ENCODE peak calls at places on chromosomes 2 and 18, in five cellular contexts. I, Y, N, E and U are unnamed samples.

GRCh38 chr2:651961-652373 is 25.2 kb downstream of the TMEM18 start:
- DNase-seq in I (no peak), N (no peak), Y (no peak), E (no peak), U (peak)

GRCh38 chr2:20501974-20502373 is 55.1 kb downstream of the RHOB start:
- DNase-seq in E (no peak), I (peak), N (peak), Y (no peak), U (no peak)

GRCh38 chr2:71706836-71707235 is 253.5 kb downstream of the DYSF start:
- DNase-seq in E (no peak), Y (no peak), N (no peak), I (no peak), U (no peak)

GRCh38 chr18:79545714-79546113 is 133.9 kb upstream of the CTDP1 start:
- DNase-seq in E (no peak), N (no peak), I (no peak), Y (peak), U (no peak)

GRCh38 chr2:193461431-193461946 is 1266.8 kb upstream of the TMEFF2 start:
- DNase-seq in Y (no peak), I (no peak), N (no peak), E (no peak), U (no peak)

GRCh38 chr2:119657486-119658145 is 21.4 kb upstream of the TMEM177 start:
- DNase-seq in E (no peak), Y (no peak), N (no peak), I (no peak), U (peak)

GRCh38 chr2:8193146-8193545 is 488.7 kb upstream of the ID2 start:
- DNase-seq in Y (no peak), I (no peak), N (no peak), E (no peak), U (no peak)

GRCh38 chr18:27778441-27778840 is 398.5 kb downstream of the CDH2 start:
- DNase-seq in I (no peak), Y (peak), E (no peak), N (no peak), U (no peak)

GRCh38 chr2:129929321-129930290 is 49.9 kb upstream of the RAB6C start:
- DNase-seq in Y (no peak), E (no peak), I (peak), N (peak), U (peak)

GRCh38 chr2:239956818-239957261 is 68.3 kb downstream of the NDUFA10 start:
- DNase-seq in I (no peak), N (no peak), Y (no peak), E (no peak), U (no peak)

GRCh38 chr2:235766206-235766794 is 272.5 kb downstream of the AGAP1 start:
- DNase-seq in I (peak), N (no peak), Y (peak), E (peak), U (peak)

GRCh38 chr2:191302459-191303155 is 57.4 kb downstream of the MYO1B start:
- DNase-seq in E (no peak), I (no peak), N (no peak), Y (peak), U (peak)

GRCh38 chr2:115694651-115695050 is 1252.2 kb downstream of the DPP10 start:
- DNase-seq in I (no peak), E (no peak), N (no peak), Y (no peak), U (no peak)

GRCh38 chr18:5510109-5510846 is 33.5 kb downstream of the EPB41L3 start:
- DNase-seq in N (peak), Y (no peak), I (peak), E (no peak), U (no peak)

GRCh38 chr2:221451836-221452774 is 120.0 kb downstream of the EPHA4 start:
- DNase-seq in I (no peak), N (no peak), E (no peak), Y (no peak), U (no peak)

GRCh38 chr2:201891676-201892075 is 85.3 kb downstream of the CDK15 start:
- DNase-seq in E (no peak), Y (no peak), I (no peak), N (no peak), U (no peak)

GRCh38 chr2:158113896-158114295 is 12.2 kb downstream of the UPP2 start:
- DNase-seq in I (no peak), E (no peak), Y (no peak), N (no peak), U (no peak)

GRCh38 chr2:26612034-26612433 is 29.1 kb downstream of the CIB4 start:
- DNase-seq in Y (no peak), N (no peak), E (peak), I (no peak), U (no peak)

GRCh38 chr2:241813806-241814570 is 5.0 kb downstream of the NEU4 start:
- DNase-seq in Y (no peak), E (no peak), I (no peak), N (no peak), U (no peak)

GRCh38 chr2:21452263-21452662 is 328.5 kb downstream of the TDRD15 start:
- DNase-seq in I (no peak), N (no peak), E (no peak), Y (no peak), U (no peak)

GRCh38 chr18:35653392-35653791 is 71.9 kb downstream of the GALNT1 start:
- DNase-seq in E (no peak), N (no peak), Y (no peak), I (no peak), U (no peak)

GRCh38 chr2:138942466-138942865 is 162.3 kb upstream of the NXPH2 start:
- DNase-seq in Y (no peak), N (no peak), I (no peak), E (no peak), U (no peak)

GRCh38 chr2:112774536-112775285 is 9.6 kb downstream of the IL1A start:
- DNase-seq in Y (no peak), E (no peak), N (no peak), I (no peak), U (no peak)

GRCh38 chr2:38108907-38109731 is 33.2 kb upstream of the CYP1B1 start:
- DNase-seq in I (no peak), Y (no peak), N (no peak), E (no peak), U (no peak)

GRCh38 chr2:48269126-48269822 is 260.7 kb upstream of the STON1 start:
- DNase-seq in I (no peak), E (no peak), N (no peak), Y (no peak), U (no peak)

GRCh38 chr18:1806884-1807615 is 764.3 kb downstream of the METTL4 start:
- DNase-seq in Y (peak), N (no peak), E (no peak), I (no peak), U (no peak)

GRCh38 chr2:6917071-6917760 is at the start of gene RNF144A:
- DNase-seq in I (no peak), Y (peak), E (no peak), N (no peak), U (no peak)

GRCh38 chr2:189076572-189076971 is 102.4 kb downstream of the COL3A1 start:
- DNase-seq in E (no peak), Y (no peak), I (no peak), N (no peak), U (no peak)